ENCODE peak calls at places on chromosomes 11 and 22, in seven cellular contexts. H is ascending aorta; Q is SW 1271; N is fibroblast of the aortic adventitia; C is NCI-H510A treated with DMSO at 0.1 percent for 48 hours; U is T-cell; B is stimulated activated CD4-positive, alpha-beta T cell treated with anti-CD3 and anti-CD28 coated beads, Interleukin-12 subunit alpha, Interleukin-12 subunit beta, amount 100 ng/mL, for 24 hours. R is an unnamed sample.

GRCh38 chr11:119108151-119108856 is 1.2 kb downstream of the C2CD2L start:
- DNase-seq in C (no peak), N (peak), H (no peak), B (no peak), U (no peak), Q (peak), R (no peak)

GRCh38 chr11:15662285-15662684 is 547.6 kb downstream of the INSC start:
- DNase-seq in Q (no peak), U (no peak), C (no peak), N (no peak), B (no peak), H (no peak), R (no peak)

GRCh38 chr11:44622721-44623258 is 57.3 kb downstream of the CD82 start:
- DNase-seq in U (no peak), H (peak), C (no peak), B (no peak), N (no peak), Q (no peak), R (no peak)

GRCh38 chr11:2886191-2886894 is 768 bp upstream of the CDKN1C start:
- DNase-seq in H (no peak), U (no peak), B (no peak), N (peak), C (no peak), Q (no peak), R (no peak)

GRCh38 chr11:36508743-36509142 is 1.3 kb downstream of the TRAF6 start:
- DNase-seq in U (no peak), B (no peak), H (no peak), Q (no peak), C (no peak), N (no peak), R (no peak)

GRCh38 chr11:70040869-70041501 is 37.1 kb upstream of the ANO1 start:
- DNase-seq in B (no peak), C (no peak), U (no peak), Q (no peak), N (no peak), H (peak), R (no peak)

GRCh38 chr11:111946499-111946898 is 9.4 kb downstream of the DIXDC1 start:
- DNase-seq in B (no peak), U (no peak), Q (no peak), H (peak), C (no peak), N (no peak), R (no peak)

GRCh38 chr11:68659158-68659921 is 25.0 kb upstream of the GAL start:
- DNase-seq in B (no peak), N (peak), C (no peak), H (no peak), Q (no peak), U (no peak), R (no peak)

GRCh38 chr11:66617148-66617814 is 851 bp downstream of the RBM14 start:
- DNase-seq in N (no peak), Q (peak), B (no peak), H (peak), C (no peak), U (no peak), R (no peak)

GRCh38 chr22:23251445-23252093 is 71.3 kb downstream of the BCR start:
- DNase-seq in H (no peak), U (no peak), N (peak), Q (peak), C (no peak), B (no peak), R (no peak)

GRCh38 chr11:27217496-27217895 is 145.5 kb downstream of the CCDC34 start:
- DNase-seq in C (no peak), Q (no peak), B (no peak), U (no peak), N (no peak), H (no peak), R (no peak)

GRCh38 chr11:12243511-12243910 is 133.1 kb downstream of the MICAL2 start:
- DNase-seq in U (no peak), B (no peak), N (no peak), Q (no peak), H (no peak), C (peak), R (no peak)

GRCh38 chr11:89163686-89164085 is 14.0 kb upstream of the TYR start:
- DNase-seq in U (no peak), Q (no peak), N (no peak), H (no peak), C (no peak), B (no peak), R (no peak)

R was measured in GM12864.